ENCODE peak calls at places on chromosomes 13 and 19, in four cellular contexts. F, K, Z and M are unnamed samples.

GRCh38 chr13:100304241-100304640 is 215.3 kb downstream of the PCCA start:
- DNase-seq in K (no peak), F (no peak), Z (no peak), M (no peak)

GRCh38 chr13:99323488-99323887 is 16.3 kb upstream of the GPR183 start:
- DNase-seq in F (no peak), K (no peak), Z (no peak), M (no peak)

GRCh38 chr19:40990972-40991381 is at the start of gene CYP2B6:
- DNase-seq in F (no peak), Z (no peak), K (no peak), M (no peak)

GRCh38 chr13:37947419-37948140 is 78.0 kb upstream of the TRPC4 start:
- DNase-seq in Z (no peak), K (no peak), F (no peak), M (no peak)

GRCh38 chr13:102317593-102317992 is 84.3 kb downstream of the FGF14 start:
- DNase-seq in K (no peak), Z (no peak), F (peak), M (no peak)

GRCh38 chr13:100694722-100695644 is 20.4 kb upstream of the TMTC4 start:
- DNase-seq in F (peak), K (no peak), Z (no peak), M (no peak)

GRCh38 chr19:22609630-22610029 is 24.5 kb upstream of the ZNF492 start:
- DNase-seq in F (no peak), K (no peak), Z (no peak), M (no peak)

GRCh38 chr13:27309401-27309958 is 38.9 kb downstream of the RASL11A start:
- DNase-seq in F (no peak), K (no peak), Z (no peak), M (no peak)

GRCh38 chr19:2977686-2978466 is 512 bp downstream of the TLE6 start:
- DNase-seq in F (no peak), K (no peak), Z (no peak), M (no peak)

GRCh38 chr19:2555422-2556220 is 79.7 kb downstream of the GADD45B start:
- DNase-seq in Z (no peak), K (no peak), F (no peak), M (no peak)

GRCh38 chr19:51064534-51065220 is at the start of gene KLK13:
- DNase-seq in F (peak), Z (no peak), K (no peak), M (no peak)

GRCh38 chr19:15551183-15552004 is 43.1 kb downstream of the CYP4F22 start:
- DNase-seq in Z (peak), F (peak), K (peak), M (peak)

GRCh38 chr19:18093439-18094161 is 4.0 kb upstream of the MAST3 start:
- DNase-seq in F (no peak), Z (no peak), K (no peak), M (no peak)

GRCh38 chr19:13619203-13619632 is 112.9 kb upstream of the CACNA1A start:
- DNase-seq in K (no peak), Z (no peak), F (no peak), M (no peak)

GRCh38 chr19:35856546-35857149 is at the start of gene KIRREL2:
- DNase-seq in K (peak), F (no peak), Z (peak), M (no peak)

GRCh38 chr19:40424637-40425449 is 949 bp downstream of the SERTAD1 start:
- DNase-seq in F (no peak), Z (no peak), K (peak), M (peak)

GRCh38 chr19:49713236-49713845 is 22.4 kb downstream of the CPT1C start:
- DNase-seq in K (no peak), F (no peak), Z (no peak), M (no peak)

GRCh38 chr13:110397445-110397844 is 90.4 kb downstream of the COL4A2 start:
- DNase-seq in F (no peak), Z (no peak), K (no peak), M (no peak)

GRCh38 chr19:11247934-11248333 is 8.5 kb downstream of the ANGPTL8 start:
- DNase-seq in F (no peak), K (no peak), Z (no peak), M (no peak)